ENCODE peak calls at places on chromosomes 3 and 15, in ten cellular contexts. D is IMR-90; J is M059J; F is activated CD4-positive, alpha-beta T cell treated with anti-CD3 and anti-CD28 coated beads, Interleukin-2, amount 10 ng/mL, durations not matched to agents 7 days and 5 days; N is T1000; E is COLO829; M is SHP77; Q is bronchial epithelial cell; H is MCF 10A; Y is NCI-H526. B is an unnamed sample.

GRCh38 chr15:48507416-48508065 is 138.0 kb downstream of the FBN1 start:
- DNase-seq in D (peak), J (peak), F (peak), N (no peak), E (peak), M (peak), Q (peak), H (peak), Y (peak), B (peak)

GRCh38 chr15:86063328-86064180 is 16.1 kb upstream of the AGBL1 start:
- DNase-seq in D (no peak), J (no peak), F (no peak), N (no peak), E (no peak), M (no peak), Q (no peak), H (no peak), Y (no peak), B (no peak)

GRCh38 chr3:112814256-112814655 is 32.4 kb downstream of the CD200R1L start:
- DNase-seq in D (peak), J (peak), F (no peak), N (no peak), E (peak), M (no peak), Q (peak), H (peak), Y (peak), B (peak)

GRCh38 chr3:60403866-60404265 is 847.4 kb downstream of the FHIT start:
- DNase-seq in D (peak), J (peak), F (no peak), N (no peak), E (no peak), M (no peak), Q (no peak), H (no peak), Y (no peak), B (no peak)

GRCh38 chr3:86982883-86983282 is 8.1 kb downstream of the VGLL3 start:
- DNase-seq in D (peak), J (peak), F (no peak), N (no peak), E (no peak), M (no peak), Q (no peak), H (no peak), Y (no peak), B (no peak)

GRCh38 chr3:128155614-128156360 is 2.5 kb downstream of the EEFSEC start:
- DNase-seq in D (no peak), J (no peak), F (no peak), N (no peak), E (no peak), M (no peak), Q (no peak), H (no peak), Y (no peak), B (no peak)

GRCh38 chr3:142608615-142609014 is 12.4 kb downstream of the PLS1 start:
- DNase-seq in D (no peak), J (no peak), F (no peak), N (no peak), E (no peak), M (no peak), Q (no peak), H (no peak), Y (no peak), B (no peak)

GRCh38 chr3:116378077-116378476 is 67.2 kb downstream of the LSAMP start:
- DNase-seq in D (no peak), J (no peak), F (no peak), N (no peak), E (no peak), M (no peak), Q (no peak), H (no peak), Y (no peak), B (no peak)

GRCh38 chr3:27556854-27557253 is 72.7 kb upstream of the SLC4A7 start:
- DNase-seq in D (peak), J (peak), F (no peak), N (no peak), E (no peak), M (no peak), Q (no peak), H (no peak), Y (no peak), B (no peak)

GRCh38 chr3:165883866-165884478 is 46.7 kb upstream of the BCHE start:
- DNase-seq in D (no peak), J (peak), F (no peak), N (no peak), E (no peak), M (peak), Q (no peak), H (peak), Y (no peak), B (peak)

GRCh38 chr3:141373232-141373631 is 4.9 kb downstream of the ZBTB38 start:
- DNase-seq in D (no peak), J (no peak), F (no peak), N (no peak), E (no peak), M (no peak), Q (no peak), H (no peak), Y (no peak), B (no peak)

GRCh38 chr15:91032919-91033803 is 10.8 kb upstream of the VPS33B start:
- DNase-seq in D (no peak), J (peak), F (peak), N (no peak), E (no peak), M (peak), Q (peak), H (peak), Y (peak), B (peak)

GRCh38 chr3:195337747-195338146 is 66.8 kb upstream of the XXYLT1 start:
- DNase-seq in D (no peak), J (no peak), F (no peak), N (no peak), E (no peak), M (no peak), Q (no peak), H (no peak), Y (no peak), B (peak)

GRCh38 chr3:117200962-117201361 is 491.4 kb downstream of the TUSC7 start:
- DNase-seq in D (no peak), J (no peak), F (no peak), N (no peak), E (no peak), M (no peak), Q (no peak), H (no peak), Y (no peak), B (no peak)

GRCh38 chr15:70470556-70471191 is 292.7 kb downstream of the UACA start:
- DNase-seq in D (no peak), J (peak), F (no peak), N (no peak), E (no peak), M (no peak), Q (peak), H (peak), Y (no peak), B (no peak)

GRCh38 chr15:40746916-40747418 is 8.1 kb downstream of the RMDN3 start:
- DNase-seq in D (peak), J (no peak), F (no peak), N (no peak), E (no peak), M (no peak), Q (no peak), H (peak), Y (no peak), B (no peak)

GRCh38 chr3:141877911-141878310 is 1.5 kb downstream of the ATP1B3 start:
- DNase-seq in D (peak), J (peak), F (no peak), N (no peak), E (no peak), M (no peak), Q (peak), H (peak), Y (no peak), B (peak)

GRCh38 chr3:45666729-45667440 is 22.3 kb upstream of the SACM1L start:
- DNase-seq in D (peak), J (peak), F (no peak), N (peak), E (no peak), M (no peak), Q (no peak), H (no peak), Y (no peak), B (no peak)

GRCh38 chr3:187739125-187739560 is 6.1 kb downstream of the BCL6 start:
- DNase-seq in D (no peak), J (no peak), F (peak), N (no peak), E (no peak), M (no peak), Q (no peak), H (no peak), Y (no peak), B (no peak)

GRCh38 chr15:51450001-51450400 is 108.5 kb downstream of the GLDN start:
- DNase-seq in D (no peak), J (peak), F (no peak), N (no peak), E (no peak), M (no peak), Q (peak), H (peak), Y (no peak), B (no peak)

GRCh38 chr3:140501054-140501769 is 176.7 kb upstream of the TRIM42 start:
- DNase-seq in D (no peak), J (peak), F (no peak), N (no peak), E (no peak), M (no peak), Q (peak), H (no peak), Y (no peak), B (no peak)

GRCh38 chr3:76943671-76944070 is 96.2 kb upstream of the ROBO2 start:
- DNase-seq in D (peak), J (no peak), F (no peak), N (no peak), E (no peak), M (no peak), Q (peak), H (no peak), Y (no peak), B (no peak)

GRCh38 chr3:27380433-27381357 is 11.5 kb upstream of the NEK10 start:
- DNase-seq in D (no peak), J (no peak), F (no peak), N (no peak), E (no peak), M (no peak), Q (no peak), H (no peak), Y (no peak), B (no peak)

GRCh38 chr3:110436209-110436608 is 635.4 kb upstream of the NECTIN3 start:
- DNase-seq in D (no peak), J (no peak), F (no peak), N (no peak), E (no peak), M (no peak), Q (no peak), H (no peak), Y (no peak), B (peak)

GRCh38 chr3:12966847-12967750 is 106.1 kb downstream of the IQSEC1 start:
- DNase-seq in D (peak), J (no peak), F (no peak), N (no peak), E (peak), M (no peak), Q (peak), H (no peak), Y (no peak), B (no peak)

GRCh38 chr3:15638193-15638890 is 36.8 kb downstream of the BTD start:
- DNase-seq in D (peak), J (peak), F (no peak), N (no peak), E (no peak), M (no peak), Q (peak), H (no peak), Y (no peak), B (no peak)

GRCh38 chr3:97815149-97815917 is 6.5 kb upstream of the CRYBG3 start:
- DNase-seq in D (peak), J (peak), F (peak), N (no peak), E (no peak), M (peak), Q (peak), H (peak), Y (no peak), B (no peak)

GRCh38 chr3:157469571-157470294 is 33.1 kb downstream of the PTX3 start:
- DNase-seq in D (no peak), J (no peak), F (no peak), N (no peak), E (no peak), M (no peak), Q (no peak), H (peak), Y (no peak), B (no peak)

GRCh38 chr3:103181175-103181574 is 746.4 kb downstream of the ZPLD1 start:
- DNase-seq in D (no peak), J (peak), F (no peak), N (no peak), E (no peak), M (no peak), Q (peak), H (peak), Y (no peak), B (no peak)

GRCh38 chr15:85777291-85778106 is 17.2 kb downstream of the KLHL25 start:
- DNase-seq in D (no peak), J (no peak), F (no peak), N (no peak), E (no peak), M (no peak), Q (no peak), H (no peak), Y (no peak), B (no peak)

GRCh38 chr3:128407986-128408692 is 58.6 kb downstream of the DNAJB8 start:
- DNase-seq in D (no peak), J (no peak), F (no peak), N (no peak), E (no peak), M (no peak), Q (no peak), H (no peak), Y (no peak), B (no peak)

GRCh38 chr3:85164446-85164845 is 205.7 kb downstream of the CADM2 start:
- DNase-seq in D (no peak), J (no peak), F (no peak), N (no peak), E (no peak), M (no peak), Q (peak), H (no peak), Y (peak), B (no peak)

GRCh38 chr3:70926835-70927234 is 614.4 kb upstream of the MDFIC2 start:
- DNase-seq in D (no peak), J (no peak), F (no peak), N (no peak), E (no peak), M (no peak), Q (no peak), H (no peak), Y (no peak), B (no peak)

GRCh38 chr3:127177226-127177625 is 15.7 kb upstream of the PRR23E start:
- DNase-seq in D (no peak), J (peak), F (no peak), N (no peak), E (no peak), M (peak), Q (peak), H (peak), Y (no peak), B (peak)

GRCh38 chr15:84023636-84024035 is 211.9 kb upstream of the GOLGA6L4 start:
- DNase-seq in D (peak), J (peak), F (peak), N (no peak), E (peak), M (peak), Q (peak), H (peak), Y (peak), B (no peak)

GRCh38 chr15:36371509-36371908 is 207.9 kb upstream of the CDIN1 start:
- DNase-seq in D (peak), J (no peak), F (no peak), N (no peak), E (no peak), M (no peak), Q (peak), H (no peak), Y (no peak), B (no peak)

GRCh38 chr3:117645561-117646242 is 936.1 kb downstream of the TUSC7 start:
- DNase-seq in D (peak), J (peak), F (no peak), N (no peak), E (peak), M (no peak), Q (peak), H (peak), Y (no peak), B (no peak)

GRCh38 chr15:48520376-48521155 is 124.9 kb downstream of the FBN1 start:
- DNase-seq in D (no peak), J (no peak), F (no peak), N (no peak), E (no peak), M (peak), Q (no peak), H (peak), Y (no peak), B (no peak)

B was measured in small intestine.